ENCODE peak calls at places on chromosomes 16 and 17, in four cellular contexts. R is NCI-H2081, N is pulmonary artery endothelial cell, B is COR-L47. Z is an unnamed sample.

GRCh38 chr16:10969615-10970014 is 25.3 kb downstream of the CLEC16A start:
- DNase-seq in R (no peak), N (no peak), B (no peak), Z (no peak)

GRCh38 chr16:68972008-68972407 is 128.7 kb downstream of the TANGO6 start:
- DNase-seq in N (no peak), R (peak; percentile 27), B (peak; percentile 81), Z (no peak)

GRCh38 chr17:41004397-41004796 is 4.5 kb downstream of the KRTAP3-1 start:
- DNase-seq in N (no peak), B (no peak), R (no peak), Z (no peak)

GRCh38 chr17:39639566-39640458 is 2.9 kb downstream of the STARD3 start:
- DNase-seq in B (no peak), N (no peak), R (no peak), Z (no peak)

GRCh38 chr17:15965510-15965909 is 20.6 kb downstream of the ADORA2B start:
- DNase-seq in N (no peak), B (no peak), R (no peak), Z (no peak)

GRCh38 chr17:38741443-38741842 is 6.7 kb downstream of the PCGF2 start:
- DNase-seq in N (no peak), R (no peak), B (no peak), Z (no peak)

GRCh38 chr17:48192321-48192731 is 84.8 kb downstream of the SNX11 start:
- DNase-seq in N (no peak), B (no peak), R (no peak), Z (no peak)

GRCh38 chr17:4742629-4743028 is 2.9 kb upstream of the CXCL16 start:
- DNase-seq in B (no peak), R (no peak), N (no peak), Z (no peak)

GRCh38 chr16:31427441-31428276 is 501 bp downstream of the COX6A2 start:
- DNase-seq in N (no peak), B (no peak), R (no peak), Z (peak; percentile 14)

GRCh38 chr16:27313422-27314160 is at the start of gene IL4R:
- DNase-seq in N (peak; percentile 33), R (no peak), B (no peak), Z (peak; percentile 71)

GRCh38 chr17:35449371-35449931 is 885 bp upstream of the SLFN13 start:
- DNase-seq in R (no peak), N (no peak), B (no peak), Z (no peak)

GRCh38 chr17:72634621-72635020 is 457.9 kb downstream of the SLC39A11 start:
- DNase-seq in B (peak; percentile 62), N (no peak), R (no peak), Z (no peak)

GRCh38 chr17:2387086-2388019 is 13.5 kb downstream of the MNT start:
- DNase-seq in B (no peak), N (no peak), R (no peak), Z (no peak)

GRCh38 chr16:66365588-66365987 is 903 bp upstream of the CDH5 start:
- DNase-seq in R (no peak), N (no peak), B (no peak), Z (peak; percentile 76)

GRCh38 chr17:22217135-22217534 is 524.8 kb downstream of the KCNJ18 start:
- DNase-seq in R (no peak), B (no peak), N (no peak), Z (no peak)

GRCh38 chr17:68460715-68461114 is 3.4 kb upstream of the WIPI1 start:
- DNase-seq in R (no peak), N (no peak), B (no peak), Z (no peak)

GRCh38 chr17:16969931-16970906 is 1.7 kb downstream of the TNFRSF13B start:
- DNase-seq in R (no peak), B (no peak), N (no peak), Z (no peak)

GRCh38 chr17:6498356-6498755 is 54.1 kb downstream of the PIMREG start:
- DNase-seq in R (no peak), B (no peak), N (no peak), Z (no peak)

GRCh38 chr17:2456475-2456874 is 55.2 kb downstream of the METTL16 start:
- DNase-seq in B (no peak), N (no peak), R (no peak), Z (no peak)

GRCh38 chr17:64547354-64547753 is 40.6 kb downstream of the CEP95 start:
- DNase-seq in B (no peak), N (no peak), R (no peak), Z (no peak)

GRCh38 chr16:66502020-66502913 is 47.7 kb downstream of the TK2 start:
- DNase-seq in R (no peak), B (no peak), N (no peak), Z (no peak)

GRCh38 chr17:1125775-1126120 is 54.0 kb downstream of the ABR start:
- DNase-seq in B (no peak), N (no peak), R (no peak), Z (no peak)

GRCh38 chr16:50301626-50302471 is 35.5 kb downstream of the ADCY7 start:
- DNase-seq in N (no peak), R (no peak), B (no peak), Z (no peak)

GRCh38 chr16:80198265-80198994 is 342.4 kb upstream of the DYNLRB2 start:
- DNase-seq in R (peak; percentile 68), B (peak; percentile 21), N (no peak), Z (no peak)

GRCh38 chr16:88344411-88345030 is 38.2 kb upstream of the ZNF469 start:
- DNase-seq in N (no peak), B (no peak), R (no peak), Z (no peak)

GRCh38 chr17:2965621-2966275 is 97.7 kb downstream of the OR1D5 start:
- DNase-seq in B (no peak), R (no peak), N (no peak), Z (no peak)

GRCh38 chr17:38352245-38353083 is 820 bp downstream of the SOCS7 start:
- DNase-seq in B (no peak), N (no peak), R (no peak), Z (no peak)

GRCh38 chr17:42399121-42399520 is 10.9 kb upstream of the STAT3 start:
- DNase-seq in B (no peak), N (no peak), R (no peak), Z (no peak)

GRCh38 chr17:77392376-77393273 is 251.9 kb downstream of the SEC14L1 start:
- DNase-seq in N (no peak), R (peak; percentile 63), B (no peak), Z (no peak)

GRCh38 chr17:27296427-27296979 is 2.6 kb downstream of the WSB1 start:
- DNase-seq in R (no peak), N (no peak), B (no peak), Z (no peak)

GRCh38 chr17:37770631-37771518 is 26.0 kb upstream of the HNF1B start:
- DNase-seq in R (peak; percentile 59), B (peak; percentile 48), N (peak; percentile 29), Z (peak; percentile 69)

GRCh38 chr17:32185875-32186274 is 43.6 kb downstream of the RHOT1 start:
- DNase-seq in N (no peak), B (no peak), R (no peak), Z (no peak)

GRCh38 chr16:10668322-10669045 is 26.2 kb downstream of the TEKT5 start:
- DNase-seq in R (no peak), N (no peak), B (no peak), Z (peak; percentile 12)

GRCh38 chr17:19958023-19958422 is 19.6 kb downstream of the AKAP10 start:
- DNase-seq in N (peak; percentile 94), B (no peak), R (no peak), Z (peak; percentile 92)

GRCh38 chr17:49894761-49895160 is 46.9 kb upstream of the TAC4 start:
- DNase-seq in B (no peak), N (no peak), R (no peak), Z (no peak)

GRCh38 chr17:76506408-76507328 is 5.4 kb upstream of the RHBDF2 start:
- DNase-seq in R (peak; percentile 83), N (no peak), B (peak; percentile 57), Z (peak; percentile 52)

GRCh38 chr16:68404736-68405345 is 43.5 kb downstream of the SMPD3 start:
- DNase-seq in B (no peak), N (no peak), R (no peak), Z (no peak)

GRCh38 chr17:47702391-47702995 is 8.5 kb downstream of the TBKBP1 start:
- DNase-seq in R (no peak), B (no peak), N (no peak), Z (no peak)

Z was measured in dermis microvascular lymphatic vessel endothelial cell.